ENCODE peak calls at places on chromosomes 2 and 18, in four cellular contexts. One of them, this sample, is unnamed.

GRCh38 chr2:9763356-9764152 is 79.7 kb upstream of the TAF1B start:
- DNase-seq in K562: peak; percentile 65
- DNase-seq in adrenal gland: no peak
- DNase-seq in Peyer's patch: no peak
- DNase-seq in this sample: peak; percentile 72

GRCh38 chr2:165827921-165828276 is 33.9 kb upstream of the GALNT3 start:
- DNase-seq in Peyer's patch: no peak
- DNase-seq in adrenal gland: no peak
- DNase-seq in K562: no peak
- DNase-seq in this sample: no peak

GRCh38 chr2:8572712-8573233 is 109.1 kb upstream of the ID2 start:
- DNase-seq in adrenal gland: no peak
- DNase-seq in K562: no peak
- DNase-seq in Peyer's patch: no peak
- DNase-seq in this sample: no peak

GRCh38 chr2:120346667-120347358 is 877 bp downstream of the INHBB start:
- DNase-seq in K562: no peak
- DNase-seq in adrenal gland: no peak
- DNase-seq in Peyer's patch: no peak
- DNase-seq in this sample: no peak

GRCh38 chr2:1656326-1656960 is 87.9 kb downstream of the PXDN start:
- DNase-seq in adrenal gland: peak; percentile 4
- DNase-seq in K562: no peak
- DNase-seq in Peyer's patch: peak; percentile 31
- DNase-seq in this sample: no peak

GRCh38 chr2:12330916-12331315 is 385.8 kb upstream of the TRIB2 start:
- DNase-seq in Peyer's patch: no peak
- DNase-seq in adrenal gland: no peak
- DNase-seq in K562: no peak
- DNase-seq in this sample: no peak

GRCh38 chr18:51603111-51603510 is 405.6 kb upstream of the MEX3C start:
- DNase-seq in Peyer's patch: no peak
- DNase-seq in K562: no peak
- DNase-seq in adrenal gland: no peak
- DNase-seq in this sample: no peak

GRCh38 chr2:84836215-84836614 is 44.7 kb downstream of the TRABD2A start:
- DNase-seq in adrenal gland: no peak
- DNase-seq in K562: no peak
- DNase-seq in Peyer's patch: no peak
- DNase-seq in this sample: no peak

GRCh38 chr2:136143603-136144451 is 25.9 kb upstream of the CXCR4 start:
- DNase-seq in adrenal gland: no peak
- DNase-seq in K562: no peak
- DNase-seq in Peyer's patch: no peak
- DNase-seq in this sample: peak; percentile 50

GRCh38 chr2:201860541-201861154 is 54.3 kb downstream of the CDK15 start:
- DNase-seq in Peyer's patch: no peak
- DNase-seq in adrenal gland: peak; percentile 60
- DNase-seq in K562: peak; percentile 49
- DNase-seq in this sample: peak; percentile 61

GRCh38 chr2:74168739-74169138 is 9.9 kb downstream of the MOB1A start:
- DNase-seq in Peyer's patch: no peak
- DNase-seq in K562: no peak
- DNase-seq in adrenal gland: no peak
- DNase-seq in this sample: no peak

GRCh38 chr18:58828399-58829121 is 36.1 kb upstream of the ZNF532 start:
- DNase-seq in K562: no peak
- DNase-seq in Peyer's patch: no peak
- DNase-seq in adrenal gland: peak; percentile 16
- DNase-seq in this sample: no peak

GRCh38 chr2:46850742-46851141 is 64.9 kb downstream of the MCFD2 start:
- DNase-seq in Peyer's patch: peak; percentile 41
- DNase-seq in K562: no peak
- DNase-seq in adrenal gland: peak; percentile 94
- DNase-seq in this sample: no peak

GRCh38 chr2:49248506-49248905 is 94.2 kb upstream of the FSHR start:
- DNase-seq in adrenal gland: peak; percentile 27
- DNase-seq in K562: no peak
- DNase-seq in Peyer's patch: no peak
- DNase-seq in this sample: no peak

GRCh38 chr2:151374426-151374825 is 17.0 kb downstream of the TNFAIP6 start:
- DNase-seq in adrenal gland: no peak
- DNase-seq in K562: no peak
- DNase-seq in Peyer's patch: no peak
- DNase-seq in this sample: peak; percentile 33

GRCh38 chr2:197514754-197515153 is 1.1 kb upstream of the MOB4 start:
- DNase-seq in Peyer's patch: no peak
- DNase-seq in K562: no peak
- DNase-seq in adrenal gland: no peak
- DNase-seq in this sample: peak; percentile 56

GRCh38 chr2:236172238-236172865 is 4.2 kb upstream of the GBX2 start:
- DNase-seq in adrenal gland: no peak
- DNase-seq in K562: no peak
- DNase-seq in Peyer's patch: no peak
- DNase-seq in this sample: no peak

GRCh38 chr2:186518945-186519344 is 32.9 kb downstream of the ZC3H15 start:
- DNase-seq in adrenal gland: no peak
- DNase-seq in Peyer's patch: no peak
- DNase-seq in K562: no peak
- DNase-seq in this sample: no peak

GRCh38 chr18:23203891-23204432 is 68.7 kb downstream of the CABLES1 start:
- DNase-seq in adrenal gland: no peak
- DNase-seq in Peyer's patch: no peak
- DNase-seq in K562: no peak
- DNase-seq in this sample: no peak

GRCh38 chr2:144514731-144515424 is 5.0 kb downstream of the ZEB2 start:
- DNase-seq in K562: no peak
- DNase-seq in adrenal gland: no peak
- DNase-seq in Peyer's patch: no peak
- DNase-seq in this sample: peak; percentile 43

GRCh38 chr18:63603772-63604171 is 16.6 kb downstream of the SERPINB13 start:
- DNase-seq in adrenal gland: no peak
- DNase-seq in K562: no peak
- DNase-seq in Peyer's patch: no peak
- DNase-seq in this sample: no peak

GRCh38 chr18:58218111-58218510 is 174.1 kb downstream of the NEDD4L start:
- DNase-seq in adrenal gland: no peak
- DNase-seq in K562: no peak
- DNase-seq in Peyer's patch: no peak
- DNase-seq in this sample: no peak

GRCh38 chr2:3490191-3491158 is 28.9 kb downstream of the ADI1 start:
- DNase-seq in K562: no peak
- DNase-seq in Peyer's patch: no peak
- DNase-seq in adrenal gland: no peak
- DNase-seq in this sample: no peak

GRCh38 chr2:149112713-149113112 is 74.2 kb downstream of the LYPD6B start:
- DNase-seq in adrenal gland: no peak
- DNase-seq in Peyer's patch: no peak
- DNase-seq in K562: no peak
- DNase-seq in this sample: no peak

GRCh38 chr2:85134255-85135065 is 1.3 kb downstream of the TCF7L1 start:
- DNase-seq in Peyer's patch: no peak
- DNase-seq in adrenal gland: no peak
- DNase-seq in K562: peak; percentile 10
- DNase-seq in this sample: no peak

GRCh38 chr2:26561918-26562810 is 79.0 kb downstream of the CIB4 start:
- DNase-seq in Peyer's patch: peak; percentile 72
- DNase-seq in K562: peak; percentile 49
- DNase-seq in adrenal gland: no peak
- DNase-seq in this sample: peak; percentile 27

GRCh38 chr2:37084797-37085196 is 479 bp downstream of the GPATCH11 start:
- DNase-seq in adrenal gland: no peak
- DNase-seq in Peyer's patch: no peak
- DNase-seq in K562: no peak
- DNase-seq in this sample: peak; percentile 65

GRCh38 chr2:37085731-37086147 is 1.4 kb downstream of the GPATCH11 start:
- DNase-seq in K562: peak; percentile 24
- DNase-seq in Peyer's patch: no peak
- DNase-seq in adrenal gland: no peak
- DNase-seq in this sample: peak; percentile 37

GRCh38 chr2:37080674-37081073 is 3.5 kb downstream of the HEATR5B start:
- DNase-seq in Peyer's patch: no peak
- DNase-seq in K562: no peak
- DNase-seq in adrenal gland: no peak
- DNase-seq in this sample: no peak

GRCh38 chr2:37080231-37080630 is 3.9 kb downstream of the HEATR5B start:
- DNase-seq in adrenal gland: no peak
- DNase-seq in Peyer's patch: no peak
- DNase-seq in K562: no peak
- DNase-seq in this sample: no peak

GRCh38 chr2:37083873-37084792 is at the start of the genes GPATCH11 and HEATR5B:
- DNase-seq in K562: peak; percentile 98
- DNase-seq in Peyer's patch: peak; percentile 94
- DNase-seq in adrenal gland: peak; percentile 95
- DNase-seq in this sample: peak; percentile 95
- TF ChIP-seq POLR2A in K562: peak; percentile 87
- TF ChIP-seq POLR2A in Peyer's patch: peak; percentile 55
- TF ChIP-seq POLR2A in adrenal gland: peak; percentile 7
- TF ChIP-seq POLR2A in this sample: peak; percentile 71

GRCh38 chr2:225400060-225400511 is 576 bp downstream of the NYAP2 start:
- DNase-seq in K562: no peak
- DNase-seq in adrenal gland: peak; percentile 18
- DNase-seq in Peyer's patch: no peak
- DNase-seq in this sample: no peak

GRCh38 chr2:225401001-225401400 is 1.5 kb downstream of the NYAP2 start:
- DNase-seq in adrenal gland: no peak
- DNase-seq in K562: no peak
- DNase-seq in Peyer's patch: no peak
- DNase-seq in this sample: no peak

GRCh38 chr2:225398372-225398771 is 1.1 kb upstream of the NYAP2 start:
- DNase-seq in K562: no peak
- DNase-seq in Peyer's patch: no peak
- DNase-seq in adrenal gland: no peak
- DNase-seq in this sample: no peak

GRCh38 chr2:225400546-225400945 is 1.0 kb downstream of the NYAP2 start:
- DNase-seq in adrenal gland: no peak
- DNase-seq in Peyer's patch: no peak
- DNase-seq in K562: no peak
- DNase-seq in this sample: no peak

GRCh38 chr2:225399509-225399908 is at the start of gene NYAP2:
- DNase-seq in adrenal gland: no peak
- DNase-seq in Peyer's patch: no peak
- DNase-seq in K562: no peak
- DNase-seq in this sample: no peak
- TF ChIP-seq POLR2A in adrenal gland: no peak
- TF ChIP-seq POLR2A in Peyer's patch: no peak
- TF ChIP-seq POLR2A in K562: no peak
- TF ChIP-seq POLR2A in this sample: no peak

GRCh38 chr2:100406120-100406508 is 11.4 kb downstream of the CHST10 start:
- DNase-seq in Peyer's patch: no peak
- DNase-seq in K562: no peak
- DNase-seq in adrenal gland: no peak
- DNase-seq in this sample: no peak
- TF ChIP-seq POLR2A in Peyer's patch: no peak
- TF ChIP-seq POLR2A in K562: no peak
- TF ChIP-seq POLR2A in adrenal gland: no peak
- TF ChIP-seq POLR2A in this sample: no peak

GRCh38 chr2:101124061-101124460 is 27.1 kb downstream of the TBC1D8 start:
- DNase-seq in K562: no peak
- DNase-seq in Peyer's patch: no peak
- DNase-seq in adrenal gland: no peak
- DNase-seq in this sample: no peak
- TF ChIP-seq POLR2A in K562: no peak
- TF ChIP-seq POLR2A in Peyer's patch: no peak
- TF ChIP-seq POLR2A in adrenal gland: no peak
- TF ChIP-seq POLR2A in this sample: no peak